ENCODE peak calls at places on chromosomes 1 and 21, in six cellular contexts. One of them, this sample, is unnamed.

GRCh38 chr1:189220750-189221149 is 1256.9 kb downstream of the BRINP3 start:
- DNase-seq in cardiac muscle cell: no peak
- DNase-seq in CD4-positive, alpha-beta memory T cell: no peak
- DNase-seq in activated CD8-positive, alpha-beta memory T cell treated with anti-CD3 and anti-CD28 coated beads, Interleukin-2, amount 10 ng/mL, durations not matched to agents 7 days and 5 days: no peak
- DNase-seq in HT-29: no peak
- DNase-seq in immature natural killer cell: no peak
- DNase-seq in this sample: no peak

GRCh38 chr1:202580604-202581003 is 129.7 kb downstream of the SYT2 start:
- DNase-seq in cardiac muscle cell: no peak
- DNase-seq in CD4-positive, alpha-beta memory T cell: no peak
- DNase-seq in activated CD8-positive, alpha-beta memory T cell treated with anti-CD3 and anti-CD28 coated beads, Interleukin-2, amount 10 ng/mL, durations not matched to agents 7 days and 5 days: no peak
- DNase-seq in HT-29: no peak
- DNase-seq in immature natural killer cell: no peak
- DNase-seq in this sample: no peak

GRCh38 chr1:40746344-40747090 is 37.1 kb upstream of the KCNQ4 start:
- DNase-seq in cardiac muscle cell: no peak
- DNase-seq in CD4-positive, alpha-beta memory T cell: no peak
- DNase-seq in activated CD8-positive, alpha-beta memory T cell treated with anti-CD3 and anti-CD28 coated beads, Interleukin-2, amount 10 ng/mL, durations not matched to agents 7 days and 5 days: no peak
- DNase-seq in HT-29: no peak
- DNase-seq in immature natural killer cell: no peak
- DNase-seq in this sample: no peak

GRCh38 chr1:117674521-117675400 is 68.9 kb downstream of the TENT5C start:
- DNase-seq in cardiac muscle cell: no peak
- DNase-seq in CD4-positive, alpha-beta memory T cell: peak
- DNase-seq in activated CD8-positive, alpha-beta memory T cell treated with anti-CD3 and anti-CD28 coated beads, Interleukin-2, amount 10 ng/mL, durations not matched to agents 7 days and 5 days: peak
- DNase-seq in HT-29: peak
- DNase-seq in immature natural killer cell: peak
- DNase-seq in this sample: no peak

GRCh38 chr21:44726803-44727202 is 15.4 kb upstream of the TSPEAR start:
- DNase-seq in cardiac muscle cell: no peak
- DNase-seq in CD4-positive, alpha-beta memory T cell: no peak
- DNase-seq in activated CD8-positive, alpha-beta memory T cell treated with anti-CD3 and anti-CD28 coated beads, Interleukin-2, amount 10 ng/mL, durations not matched to agents 7 days and 5 days: no peak
- DNase-seq in HT-29: no peak
- DNase-seq in immature natural killer cell: no peak
- DNase-seq in this sample: no peak

GRCh38 chr21:14890141-14890540 is 174.7 kb downstream of the NRIP1 start:
- DNase-seq in cardiac muscle cell: no peak
- DNase-seq in CD4-positive, alpha-beta memory T cell: no peak
- DNase-seq in activated CD8-positive, alpha-beta memory T cell treated with anti-CD3 and anti-CD28 coated beads, Interleukin-2, amount 10 ng/mL, durations not matched to agents 7 days and 5 days: no peak
- DNase-seq in HT-29: no peak
- DNase-seq in immature natural killer cell: no peak
- DNase-seq in this sample: no peak

GRCh38 chr1:230426246-230427101 is at the start of gene PGBD5:
- DNase-seq in cardiac muscle cell: peak
- DNase-seq in CD4-positive, alpha-beta memory T cell: peak
- DNase-seq in activated CD8-positive, alpha-beta memory T cell treated with anti-CD3 and anti-CD28 coated beads, Interleukin-2, amount 10 ng/mL, durations not matched to agents 7 days and 5 days: peak
- DNase-seq in HT-29: peak
- DNase-seq in immature natural killer cell: peak
- DNase-seq in this sample: peak

GRCh38 chr1:26833432-26834405 is 7.2 kb downstream of the ZDHHC18 start:
- DNase-seq in cardiac muscle cell: no peak
- DNase-seq in CD4-positive, alpha-beta memory T cell: peak
- DNase-seq in activated CD8-positive, alpha-beta memory T cell treated with anti-CD3 and anti-CD28 coated beads, Interleukin-2, amount 10 ng/mL, durations not matched to agents 7 days and 5 days: peak
- DNase-seq in HT-29: no peak
- DNase-seq in immature natural killer cell: peak
- DNase-seq in this sample: no peak

GRCh38 chr1:178238722-178239510 is 145.0 kb downstream of the RASAL2 start:
- DNase-seq in cardiac muscle cell: no peak
- DNase-seq in CD4-positive, alpha-beta memory T cell: no peak
- DNase-seq in activated CD8-positive, alpha-beta memory T cell treated with anti-CD3 and anti-CD28 coated beads, Interleukin-2, amount 10 ng/mL, durations not matched to agents 7 days and 5 days: no peak
- DNase-seq in HT-29: peak
- DNase-seq in immature natural killer cell: no peak
- DNase-seq in this sample: peak

GRCh38 chr1:80054129-80054528 is 1047.6 kb upstream of the ADGRL4 start:
- DNase-seq in cardiac muscle cell: peak
- DNase-seq in CD4-positive, alpha-beta memory T cell: no peak
- DNase-seq in activated CD8-positive, alpha-beta memory T cell treated with anti-CD3 and anti-CD28 coated beads, Interleukin-2, amount 10 ng/mL, durations not matched to agents 7 days and 5 days: no peak
- DNase-seq in HT-29: peak
- DNase-seq in immature natural killer cell: no peak
- DNase-seq in this sample: peak

GRCh38 chr1:48817505-48818114 is 40.9 kb upstream of the BEND5 start:
- DNase-seq in cardiac muscle cell: peak
- DNase-seq in CD4-positive, alpha-beta memory T cell: no peak
- DNase-seq in activated CD8-positive, alpha-beta memory T cell treated with anti-CD3 and anti-CD28 coated beads, Interleukin-2, amount 10 ng/mL, durations not matched to agents 7 days and 5 days: no peak
- DNase-seq in HT-29: peak
- DNase-seq in immature natural killer cell: no peak
- DNase-seq in this sample: peak

GRCh38 chr1:244054924-244055263 is 3.8 kb downstream of the ZBTB18 start:
- DNase-seq in cardiac muscle cell: no peak
- DNase-seq in CD4-positive, alpha-beta memory T cell: no peak
- DNase-seq in activated CD8-positive, alpha-beta memory T cell treated with anti-CD3 and anti-CD28 coated beads, Interleukin-2, amount 10 ng/mL, durations not matched to agents 7 days and 5 days: no peak
- DNase-seq in HT-29: no peak
- DNase-seq in immature natural killer cell: no peak
- DNase-seq in this sample: no peak

GRCh38 chr1:72635719-72636118 is 353.4 kb upstream of the NEGR1 start:
- DNase-seq in cardiac muscle cell: no peak
- DNase-seq in CD4-positive, alpha-beta memory T cell: no peak
- DNase-seq in activated CD8-positive, alpha-beta memory T cell treated with anti-CD3 and anti-CD28 coated beads, Interleukin-2, amount 10 ng/mL, durations not matched to agents 7 days and 5 days: no peak
- DNase-seq in HT-29: no peak
- DNase-seq in immature natural killer cell: no peak
- DNase-seq in this sample: peak

GRCh38 chr1:19635646-19636045 is 8.5 kb upstream of the NBL1 start:
- DNase-seq in cardiac muscle cell: no peak
- DNase-seq in CD4-positive, alpha-beta memory T cell: no peak
- DNase-seq in activated CD8-positive, alpha-beta memory T cell treated with anti-CD3 and anti-CD28 coated beads, Interleukin-2, amount 10 ng/mL, durations not matched to agents 7 days and 5 days: no peak
- DNase-seq in HT-29: no peak
- DNase-seq in immature natural killer cell: no peak
- DNase-seq in this sample: no peak

GRCh38 chr1:156410238-156410637 is 41.2 kb downstream of the RHBG start:
- DNase-seq in cardiac muscle cell: no peak
- DNase-seq in CD4-positive, alpha-beta memory T cell: no peak
- DNase-seq in activated CD8-positive, alpha-beta memory T cell treated with anti-CD3 and anti-CD28 coated beads, Interleukin-2, amount 10 ng/mL, durations not matched to agents 7 days and 5 days: no peak
- DNase-seq in HT-29: no peak
- DNase-seq in immature natural killer cell: no peak
- DNase-seq in this sample: no peak

GRCh38 chr1:34829250-34829649 is 30.3 kb downstream of the SMIM12 start:
- DNase-seq in cardiac muscle cell: no peak
- DNase-seq in CD4-positive, alpha-beta memory T cell: no peak
- DNase-seq in activated CD8-positive, alpha-beta memory T cell treated with anti-CD3 and anti-CD28 coated beads, Interleukin-2, amount 10 ng/mL, durations not matched to agents 7 days and 5 days: peak
- DNase-seq in HT-29: no peak
- DNase-seq in immature natural killer cell: no peak
- DNase-seq in this sample: no peak

GRCh38 chr1:57269621-57270235 is 154.1 kb downstream of the DAB1 start:
- DNase-seq in cardiac muscle cell: no peak
- DNase-seq in CD4-positive, alpha-beta memory T cell: no peak
- DNase-seq in activated CD8-positive, alpha-beta memory T cell treated with anti-CD3 and anti-CD28 coated beads, Interleukin-2, amount 10 ng/mL, durations not matched to agents 7 days and 5 days: no peak
- DNase-seq in HT-29: no peak
- DNase-seq in immature natural killer cell: no peak
- DNase-seq in this sample: no peak

GRCh38 chr1:18282851-18283600 is 175.4 kb downstream of the IGSF21 start:
- DNase-seq in cardiac muscle cell: no peak
- DNase-seq in CD4-positive, alpha-beta memory T cell: no peak
- DNase-seq in activated CD8-positive, alpha-beta memory T cell treated with anti-CD3 and anti-CD28 coated beads, Interleukin-2, amount 10 ng/mL, durations not matched to agents 7 days and 5 days: no peak
- DNase-seq in HT-29: no peak
- DNase-seq in immature natural killer cell: no peak
- DNase-seq in this sample: no peak

GRCh38 chr1:41678141-41678878 is 193.8 kb upstream of the EDN2 start:
- DNase-seq in cardiac muscle cell: no peak
- DNase-seq in CD4-positive, alpha-beta memory T cell: no peak
- DNase-seq in activated CD8-positive, alpha-beta memory T cell treated with anti-CD3 and anti-CD28 coated beads, Interleukin-2, amount 10 ng/mL, durations not matched to agents 7 days and 5 days: peak
- DNase-seq in HT-29: no peak
- DNase-seq in immature natural killer cell: no peak
- DNase-seq in this sample: peak

GRCh38 chr1:6239950-6240768 is 3.8 kb upstream of the HES3 start:
- DNase-seq in cardiac muscle cell: no peak
- DNase-seq in CD4-positive, alpha-beta memory T cell: no peak
- DNase-seq in activated CD8-positive, alpha-beta memory T cell treated with anti-CD3 and anti-CD28 coated beads, Interleukin-2, amount 10 ng/mL, durations not matched to agents 7 days and 5 days: no peak
- DNase-seq in HT-29: no peak
- DNase-seq in immature natural killer cell: no peak
- DNase-seq in this sample: no peak

GRCh38 chr1:31224102-31224501 is 15.6 kb downstream of the NKAIN1 start:
- DNase-seq in cardiac muscle cell: no peak
- DNase-seq in CD4-positive, alpha-beta memory T cell: no peak
- DNase-seq in activated CD8-positive, alpha-beta memory T cell treated with anti-CD3 and anti-CD28 coated beads, Interleukin-2, amount 10 ng/mL, durations not matched to agents 7 days and 5 days: no peak
- DNase-seq in HT-29: no peak
- DNase-seq in immature natural killer cell: no peak
- DNase-seq in this sample: no peak

GRCh38 chr1:17239420-17239819 is 9.5 kb upstream of the PADI3 start:
- DNase-seq in cardiac muscle cell: peak
- DNase-seq in CD4-positive, alpha-beta memory T cell: no peak
- DNase-seq in activated CD8-positive, alpha-beta memory T cell treated with anti-CD3 and anti-CD28 coated beads, Interleukin-2, amount 10 ng/mL, durations not matched to agents 7 days and 5 days: no peak
- DNase-seq in HT-29: peak
- DNase-seq in immature natural killer cell: no peak
- DNase-seq in this sample: peak

GRCh38 chr1:212621043-212621829 is 12.7 kb downstream of the ATF3 start:
- DNase-seq in cardiac muscle cell: no peak
- DNase-seq in CD4-positive, alpha-beta memory T cell: no peak
- DNase-seq in activated CD8-positive, alpha-beta memory T cell treated with anti-CD3 and anti-CD28 coated beads, Interleukin-2, amount 10 ng/mL, durations not matched to agents 7 days and 5 days: no peak
- DNase-seq in HT-29: peak
- DNase-seq in immature natural killer cell: no peak
- DNase-seq in this sample: no peak

GRCh38 chr1:1435911-1436633 is 582 bp downstream of the VWA1 start:
- DNase-seq in cardiac muscle cell: no peak
- DNase-seq in CD4-positive, alpha-beta memory T cell: no peak
- DNase-seq in activated CD8-positive, alpha-beta memory T cell treated with anti-CD3 and anti-CD28 coated beads, Interleukin-2, amount 10 ng/mL, durations not matched to agents 7 days and 5 days: no peak
- DNase-seq in HT-29: peak
- DNase-seq in immature natural killer cell: no peak
- DNase-seq in this sample: no peak

GRCh38 chr1:7265771-7266371 is 480.6 kb downstream of the CAMTA1 start:
- DNase-seq in cardiac muscle cell: no peak
- DNase-seq in CD4-positive, alpha-beta memory T cell: no peak
- DNase-seq in activated CD8-positive, alpha-beta memory T cell treated with anti-CD3 and anti-CD28 coated beads, Interleukin-2, amount 10 ng/mL, durations not matched to agents 7 days and 5 days: no peak
- DNase-seq in HT-29: peak
- DNase-seq in immature natural killer cell: no peak
- DNase-seq in this sample: peak

GRCh38 chr1:187517508-187517907 is 688.8 kb downstream of the PLA2G4A start:
- DNase-seq in cardiac muscle cell: no peak
- DNase-seq in CD4-positive, alpha-beta memory T cell: no peak
- DNase-seq in activated CD8-positive, alpha-beta memory T cell treated with anti-CD3 and anti-CD28 coated beads, Interleukin-2, amount 10 ng/mL, durations not matched to agents 7 days and 5 days: no peak
- DNase-seq in HT-29: no peak
- DNase-seq in immature natural killer cell: no peak
- DNase-seq in this sample: no peak

GRCh38 chr1:79193211-79194079 is 186.9 kb upstream of the ADGRL4 start:
- DNase-seq in cardiac muscle cell: no peak
- DNase-seq in CD4-positive, alpha-beta memory T cell: no peak
- DNase-seq in activated CD8-positive, alpha-beta memory T cell treated with anti-CD3 and anti-CD28 coated beads, Interleukin-2, amount 10 ng/mL, durations not matched to agents 7 days and 5 days: no peak
- DNase-seq in HT-29: peak
- DNase-seq in immature natural killer cell: no peak
- DNase-seq in this sample: peak